ENCODE peak calls at places on chromosomes 6 and 20, in nine cellular contexts. One of them, this sample, is unnamed.

GRCh38 chr20:19934792-19935491 is 82.2 kb upstream of the NAA20 start:
- DNase-seq in T1000: no peak
- DNase-seq in stimulated activated naive CD8-positive, alpha-beta T cell treated with anti-CD3 and anti-CD28 coated beads, Interleukin-15, Interleukin-2, amounts not matched to agents 100 U/mL and 50 U/mL, for 24 hours: no peak
- DNase-seq in kidney tubule cell: peak
- DNase-seq in midbrain: peak
- DNase-seq in activated CD8-positive, alpha-beta memory T cell treated with anti-CD3 and anti-CD28 coated beads for 24 hours: no peak
- DNase-seq in pons: peak
- DNase-seq in cardiac septum: no peak
- DNase-seq in T-helper 2 cell: no peak
- DNase-seq in this sample: no peak

GRCh38 chr6:147441751-147442150 is 66.7 kb upstream of the SAMD5 start:
- DNase-seq in stimulated activated naive CD8-positive, alpha-beta T cell treated with anti-CD3 and anti-CD28 coated beads, Interleukin-15, Interleukin-2, amounts not matched to agents 100 U/mL and 50 U/mL, for 24 hours: no peak
- DNase-seq in midbrain: no peak
- DNase-seq in pons: no peak
- DNase-seq in kidney tubule cell: no peak
- DNase-seq in T1000: no peak
- DNase-seq in cardiac septum: no peak
- DNase-seq in activated CD8-positive, alpha-beta memory T cell treated with anti-CD3 and anti-CD28 coated beads for 24 hours: no peak
- DNase-seq in T-helper 2 cell: no peak
- DNase-seq in this sample: no peak

GRCh38 chr20:63889241-63890200 is 5.4 kb upstream of the DNAJC5 start:
- DNase-seq in cardiac septum: no peak
- DNase-seq in pons: no peak
- DNase-seq in T1000: no peak
- DNase-seq in activated CD8-positive, alpha-beta memory T cell treated with anti-CD3 and anti-CD28 coated beads for 24 hours: no peak
- DNase-seq in stimulated activated naive CD8-positive, alpha-beta T cell treated with anti-CD3 and anti-CD28 coated beads, Interleukin-15, Interleukin-2, amounts not matched to agents 100 U/mL and 50 U/mL, for 24 hours: no peak
- DNase-seq in kidney tubule cell: no peak
- DNase-seq in midbrain: no peak
- DNase-seq in T-helper 2 cell: no peak
- DNase-seq in this sample: no peak

GRCh38 chr20:50572922-50573777 is 63.0 kb downstream of the PTPN1 start:
- DNase-seq in midbrain: peak
- DNase-seq in pons: peak
- DNase-seq in kidney tubule cell: peak
- DNase-seq in cardiac septum: no peak
- DNase-seq in T-helper 2 cell: no peak
- DNase-seq in T1000: peak
- DNase-seq in stimulated activated naive CD8-positive, alpha-beta T cell treated with anti-CD3 and anti-CD28 coated beads, Interleukin-15, Interleukin-2, amounts not matched to agents 100 U/mL and 50 U/mL, for 24 hours: no peak
- DNase-seq in activated CD8-positive, alpha-beta memory T cell treated with anti-CD3 and anti-CD28 coated beads for 24 hours: peak
- DNase-seq in this sample: peak

GRCh38 chr6:33905081-33905609 is 101.3 kb upstream of the MLN start:
- DNase-seq in cardiac septum: no peak
- DNase-seq in stimulated activated naive CD8-positive, alpha-beta T cell treated with anti-CD3 and anti-CD28 coated beads, Interleukin-15, Interleukin-2, amounts not matched to agents 100 U/mL and 50 U/mL, for 24 hours: peak
- DNase-seq in pons: no peak
- DNase-seq in midbrain: no peak
- DNase-seq in T-helper 2 cell: peak
- DNase-seq in activated CD8-positive, alpha-beta memory T cell treated with anti-CD3 and anti-CD28 coated beads for 24 hours: no peak
- DNase-seq in kidney tubule cell: no peak
- DNase-seq in T1000: no peak
- DNase-seq in this sample: no peak

GRCh38 chr20:24690408-24690807 is 221.0 kb downstream of the SYNDIG1 start:
- DNase-seq in activated CD8-positive, alpha-beta memory T cell treated with anti-CD3 and anti-CD28 coated beads for 24 hours: peak
- DNase-seq in midbrain: no peak
- DNase-seq in kidney tubule cell: no peak
- DNase-seq in stimulated activated naive CD8-positive, alpha-beta T cell treated with anti-CD3 and anti-CD28 coated beads, Interleukin-15, Interleukin-2, amounts not matched to agents 100 U/mL and 50 U/mL, for 24 hours: no peak
- DNase-seq in T-helper 2 cell: no peak
- DNase-seq in pons: no peak
- DNase-seq in T1000: no peak
- DNase-seq in cardiac septum: peak
- DNase-seq in this sample: no peak

GRCh38 chr20:47551841-47552240 is 50.2 kb downstream of the NCOA3 start:
- DNase-seq in T1000: no peak
- DNase-seq in midbrain: no peak
- DNase-seq in pons: no peak
- DNase-seq in activated CD8-positive, alpha-beta memory T cell treated with anti-CD3 and anti-CD28 coated beads for 24 hours: no peak
- DNase-seq in kidney tubule cell: peak
- DNase-seq in cardiac septum: no peak
- DNase-seq in stimulated activated naive CD8-positive, alpha-beta T cell treated with anti-CD3 and anti-CD28 coated beads, Interleukin-15, Interleukin-2, amounts not matched to agents 100 U/mL and 50 U/mL, for 24 hours: no peak
- DNase-seq in T-helper 2 cell: no peak
- DNase-seq in this sample: peak

GRCh38 chr20:33261465-33261864 is 21.5 kb upstream of the BPIFB1 start:
- DNase-seq in T-helper 2 cell: no peak
- DNase-seq in activated CD8-positive, alpha-beta memory T cell treated with anti-CD3 and anti-CD28 coated beads for 24 hours: no peak
- DNase-seq in midbrain: no peak
- DNase-seq in kidney tubule cell: no peak
- DNase-seq in T1000: no peak
- DNase-seq in stimulated activated naive CD8-positive, alpha-beta T cell treated with anti-CD3 and anti-CD28 coated beads, Interleukin-15, Interleukin-2, amounts not matched to agents 100 U/mL and 50 U/mL, for 24 hours: no peak
- DNase-seq in pons: no peak
- DNase-seq in cardiac septum: no peak
- DNase-seq in this sample: no peak

GRCh38 chr6:26183581-26184408 is 96.6 kb downstream of the HFE start:
- DNase-seq in T1000: peak
- DNase-seq in T-helper 2 cell: peak
- DNase-seq in pons: peak
- DNase-seq in midbrain: peak
- DNase-seq in kidney tubule cell: peak
- DNase-seq in stimulated activated naive CD8-positive, alpha-beta T cell treated with anti-CD3 and anti-CD28 coated beads, Interleukin-15, Interleukin-2, amounts not matched to agents 100 U/mL and 50 U/mL, for 24 hours: peak
- DNase-seq in activated CD8-positive, alpha-beta memory T cell treated with anti-CD3 and anti-CD28 coated beads for 24 hours: peak
- DNase-seq in cardiac septum: peak
- DNase-seq in this sample: peak

GRCh38 chr6:107632757-107633156 is 142.8 kb downstream of the SOBP start:
- DNase-seq in T-helper 2 cell: no peak
- DNase-seq in activated CD8-positive, alpha-beta memory T cell treated with anti-CD3 and anti-CD28 coated beads for 24 hours: no peak
- DNase-seq in pons: no peak
- DNase-seq in kidney tubule cell: no peak
- DNase-seq in T1000: no peak
- DNase-seq in cardiac septum: no peak
- DNase-seq in midbrain: no peak
- DNase-seq in stimulated activated naive CD8-positive, alpha-beta T cell treated with anti-CD3 and anti-CD28 coated beads, Interleukin-15, Interleukin-2, amounts not matched to agents 100 U/mL and 50 U/mL, for 24 hours: no peak
- DNase-seq in this sample: no peak

GRCh38 chr6:130903007-130903406 is 75.8 kb downstream of the SMLR1 start:
- DNase-seq in stimulated activated naive CD8-positive, alpha-beta T cell treated with anti-CD3 and anti-CD28 coated beads, Interleukin-15, Interleukin-2, amounts not matched to agents 100 U/mL and 50 U/mL, for 24 hours: no peak
- DNase-seq in kidney tubule cell: no peak
- DNase-seq in activated CD8-positive, alpha-beta memory T cell treated with anti-CD3 and anti-CD28 coated beads for 24 hours: no peak
- DNase-seq in midbrain: no peak
- DNase-seq in T1000: no peak
- DNase-seq in T-helper 2 cell: no peak
- DNase-seq in cardiac septum: no peak
- DNase-seq in pons: no peak
- DNase-seq in this sample: no peak

GRCh38 chr6:47653706-47654105 is 44.7 kb upstream of the ADGRF4 start:
- DNase-seq in pons: no peak
- DNase-seq in T-helper 2 cell: no peak
- DNase-seq in cardiac septum: no peak
- DNase-seq in T1000: no peak
- DNase-seq in activated CD8-positive, alpha-beta memory T cell treated with anti-CD3 and anti-CD28 coated beads for 24 hours: no peak
- DNase-seq in midbrain: no peak
- DNase-seq in stimulated activated naive CD8-positive, alpha-beta T cell treated with anti-CD3 and anti-CD28 coated beads, Interleukin-15, Interleukin-2, amounts not matched to agents 100 U/mL and 50 U/mL, for 24 hours: no peak
- DNase-seq in kidney tubule cell: no peak
- DNase-seq in this sample: no peak

GRCh38 chr20:19205999-19206398 is 6.4 kb upstream of the SLC24A3 start:
- DNase-seq in pons: peak
- DNase-seq in midbrain: peak
- DNase-seq in T1000: no peak
- DNase-seq in T-helper 2 cell: no peak
- DNase-seq in activated CD8-positive, alpha-beta memory T cell treated with anti-CD3 and anti-CD28 coated beads for 24 hours: peak
- DNase-seq in cardiac septum: peak
- DNase-seq in stimulated activated naive CD8-positive, alpha-beta T cell treated with anti-CD3 and anti-CD28 coated beads, Interleukin-15, Interleukin-2, amounts not matched to agents 100 U/mL and 50 U/mL, for 24 hours: peak
- DNase-seq in kidney tubule cell: peak
- DNase-seq in this sample: peak

GRCh38 chr6:170190046-170190445 is 100.8 kb downstream of the DLL1 start:
- DNase-seq in stimulated activated naive CD8-positive, alpha-beta T cell treated with anti-CD3 and anti-CD28 coated beads, Interleukin-15, Interleukin-2, amounts not matched to agents 100 U/mL and 50 U/mL, for 24 hours: no peak
- DNase-seq in T1000: no peak
- DNase-seq in T-helper 2 cell: no peak
- DNase-seq in activated CD8-positive, alpha-beta memory T cell treated with anti-CD3 and anti-CD28 coated beads for 24 hours: peak
- DNase-seq in kidney tubule cell: no peak
- DNase-seq in midbrain: no peak
- DNase-seq in cardiac septum: no peak
- DNase-seq in pons: no peak
- DNase-seq in this sample: no peak

GRCh38 chr6:26375270-26375669 is 7.6 kb upstream of the BTN2A2 start:
- DNase-seq in T-helper 2 cell: no peak
- DNase-seq in kidney tubule cell: no peak
- DNase-seq in stimulated activated naive CD8-positive, alpha-beta T cell treated with anti-CD3 and anti-CD28 coated beads, Interleukin-15, Interleukin-2, amounts not matched to agents 100 U/mL and 50 U/mL, for 24 hours: no peak
- DNase-seq in cardiac septum: no peak
- DNase-seq in T1000: no peak
- DNase-seq in midbrain: no peak
- DNase-seq in pons: no peak
- DNase-seq in activated CD8-positive, alpha-beta memory T cell treated with anti-CD3 and anti-CD28 coated beads for 24 hours: no peak
- DNase-seq in this sample: no peak

GRCh38 chr6:118344014-118344670 is 204.0 kb upstream of the PLN start:
- DNase-seq in kidney tubule cell: no peak
- DNase-seq in T-helper 2 cell: no peak
- DNase-seq in T1000: no peak
- DNase-seq in pons: no peak
- DNase-seq in stimulated activated naive CD8-positive, alpha-beta T cell treated with anti-CD3 and anti-CD28 coated beads, Interleukin-15, Interleukin-2, amounts not matched to agents 100 U/mL and 50 U/mL, for 24 hours: no peak
- DNase-seq in activated CD8-positive, alpha-beta memory T cell treated with anti-CD3 and anti-CD28 coated beads for 24 hours: no peak
- DNase-seq in cardiac septum: no peak
- DNase-seq in midbrain: no peak
- DNase-seq in this sample: no peak

GRCh38 chr20:568865-569415 is 25.4 kb upstream of the CSNK2A1 start:
- DNase-seq in midbrain: no peak
- DNase-seq in T1000: no peak
- DNase-seq in kidney tubule cell: no peak
- DNase-seq in activated CD8-positive, alpha-beta memory T cell treated with anti-CD3 and anti-CD28 coated beads for 24 hours: no peak
- DNase-seq in cardiac septum: no peak
- DNase-seq in pons: no peak
- DNase-seq in stimulated activated naive CD8-positive, alpha-beta T cell treated with anti-CD3 and anti-CD28 coated beads, Interleukin-15, Interleukin-2, amounts not matched to agents 100 U/mL and 50 U/mL, for 24 hours: no peak
- DNase-seq in T-helper 2 cell: no peak
- DNase-seq in this sample: no peak